ENCODE peak calls at places on chromosomes 13 and 19, in seven cellular contexts. J, T, D, H, C, B and G are unnamed samples.

GRCh38 chr19:14383898-14384669 is 2.8 kb downstream of the ADGRE5 start:
- DNase-seq in C (no peak), J (peak; percentile 60), T (no peak), H (no peak), D (no peak), B (no peak), G (no peak)

GRCh38 chr19:4556574-4557185 is 2.8 kb downstream of the SEMA6B start:
- DNase-seq in D (no peak), C (peak; percentile 42), J (peak; percentile 49), T (no peak), H (peak; percentile 80), B (peak; percentile 92), G (peak; percentile 70)

GRCh38 chr19:11405846-11406643 is 13.1 kb downstream of the RGL3 start:
- DNase-seq in T (no peak), B (peak; percentile 79), J (no peak), C (no peak), H (peak; percentile 89), D (no peak), G (no peak)

GRCh38 chr13:20828540-20829364 is 55.0 kb upstream of the EEF1AKMT1 start:
- DNase-seq in B (no peak), J (peak; percentile 12), H (peak; percentile 87), C (peak; percentile 63), T (peak; percentile 52), D (no peak), G (peak; percentile 40)

GRCh38 chr13:111874981-111875380 is 192.0 kb upstream of the SOX1 start:
- DNase-seq in C (no peak), J (no peak), H (no peak), B (no peak), D (no peak), T (no peak), G (no peak)

GRCh38 chr13:27290715-27291114 is 20.1 kb downstream of the RASL11A start:
- DNase-seq in T (no peak), J (no peak), D (no peak), C (no peak), B (peak; percentile 24), H (peak; percentile 26), G (no peak)

GRCh38 chr19:39858541-39858940 is 12.4 kb upstream of the FBL start:
- DNase-seq in C (peak; percentile 73), D (no peak), B (peak; percentile 91), H (peak; percentile 85), J (peak; percentile 50), T (no peak), G (peak; percentile 65)

GRCh38 chr13:29676941-29677452 is 81.5 kb upstream of the SLC7A1 start:
- DNase-seq in H (no peak), J (peak; percentile 37), D (no peak), T (no peak), C (no peak), B (no peak), G (peak; percentile 2)

GRCh38 chr19:55624109-55625003 is at the start of gene ZNF784:
- DNase-seq in C (peak; percentile 98), H (peak; percentile 96), B (peak; percentile 95), J (peak; percentile 95), T (peak; percentile 93), D (peak; percentile 93), G (peak; percentile 89)

GRCh38 chr19:18218159-18218558 is 8.1 kb downstream of the PDE4C start:
- DNase-seq in T (no peak), H (no peak), C (no peak), J (no peak), D (no peak), B (no peak), G (no peak)

GRCh38 chr19:53509443-53509842 is 28.5 kb upstream of the ZNF331 start:
- DNase-seq in D (no peak), T (no peak), C (no peak), H (no peak), B (no peak), J (no peak), G (no peak)

GRCh38 chr13:44575035-44575434 is 1.1 kb downstream of the TSC22D1 start:
- DNase-seq in H (no peak), B (no peak), C (no peak), T (no peak), J (no peak), D (no peak), G (no peak)

GRCh38 chr13:44573071-44573470 is 3.1 kb downstream of the TSC22D1 start:
- DNase-seq in B (peak; percentile 37), C (no peak), T (no peak), H (peak; percentile 49), D (no peak), J (no peak), G (no peak)

GRCh38 chr13:44574466-44574855 is 1.7 kb downstream of the TSC22D1 start:
- DNase-seq in J (no peak), C (no peak), B (no peak), T (no peak), H (no peak), D (no peak), G (no peak)

GRCh38 chr13:44575741-44576395 is at the start of gene TSC22D1:
- DNase-seq in B (peak; percentile 33), D (peak; percentile 23), H (peak; percentile 56), J (peak; percentile 57), C (peak; percentile 57), T (peak; percentile 41), G (peak; percentile 17)

GRCh38 chr13:44573790-44574465 is 2.2 kb downstream of the TSC22D1 start:
- DNase-seq in T (no peak), D (no peak), B (peak; percentile 55), H (peak; percentile 70), J (no peak), C (peak; percentile 40), G (peak; percentile 21)
- TF ChIP-seq CTCF in T (no peak), D (peak; percentile 52), B (peak; percentile 54), H (peak; percentile 20), J (peak; percentile 16), C (peak; percentile 44), G (no peak)

GRCh38 chr13:33312150-33312908 is 26.8 kb upstream of the STARD13 start:
- DNase-seq in H (peak; percentile 37), T (no peak), B (no peak), D (no peak), C (no peak), J (no peak), G (peak; percentile 13)
- TF ChIP-seq CTCF in H (peak; percentile 42), T (peak; percentile 30), B (peak; percentile 44), D (no peak), C (peak; percentile 21), J (no peak), G (peak; percentile 35)

DNA sequence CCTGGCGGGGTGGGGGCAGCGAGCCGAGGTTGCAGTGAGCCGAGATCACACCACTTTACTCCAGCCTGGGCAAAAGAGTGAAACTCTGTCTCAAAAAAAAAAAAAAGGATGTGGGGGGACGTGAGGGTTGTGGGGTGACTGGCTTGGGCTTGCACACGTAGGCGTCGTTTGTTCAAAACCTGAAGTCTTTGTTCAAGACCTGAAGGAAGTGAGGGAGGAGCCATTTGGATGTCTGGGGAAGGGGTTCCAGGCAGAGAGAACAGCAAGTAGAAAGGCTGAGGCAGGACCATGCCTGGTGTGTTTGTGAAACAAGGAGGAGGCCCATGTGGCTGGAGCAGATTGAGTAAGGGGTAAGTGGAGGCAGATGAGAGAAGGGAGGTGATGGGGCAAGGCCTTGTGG is 27.8 kb downstream of the PIN1 start:
- DNase-seq in D (no peak), C (no peak), T (no peak), J (no peak), B (no peak), H (no peak), G (no peak)
- TF ChIP-seq CTCF in D (no peak), C (no peak), T (no peak), J (no peak), B (no peak), H (no peak), G (no peak)

GRCh38 chr19:42176649-42176989 is 40.9 kb downstream of the DEDD2 start:
- DNase-seq in J (no peak), H (peak; percentile 52), C (peak; percentile 67), D (no peak), T (no peak), B (no peak), G (peak; percentile 70)

GRCh38 chr19:42176990-42177685 is 40.3 kb downstream of the DEDD2 start:
- DNase-seq in D (peak; percentile 65), H (peak; percentile 90), T (peak; percentile 48), B (peak; percentile 79), J (peak; percentile 66), C (peak; percentile 89), G (peak; percentile 90)

GRCh38 chr19:42179501-42179817 is 38.0 kb downstream of the DEDD2 start:
- DNase-seq in C (no peak), B (no peak), H (no peak), T (no peak), D (no peak), J (no peak), G (no peak)

GRCh38 chr19:42177686-42178019 is 39.8 kb downstream of the DEDD2 start:
- DNase-seq in D (no peak), C (no peak), T (no peak), H (no peak), J (no peak), B (no peak), G (no peak)

DNA sequence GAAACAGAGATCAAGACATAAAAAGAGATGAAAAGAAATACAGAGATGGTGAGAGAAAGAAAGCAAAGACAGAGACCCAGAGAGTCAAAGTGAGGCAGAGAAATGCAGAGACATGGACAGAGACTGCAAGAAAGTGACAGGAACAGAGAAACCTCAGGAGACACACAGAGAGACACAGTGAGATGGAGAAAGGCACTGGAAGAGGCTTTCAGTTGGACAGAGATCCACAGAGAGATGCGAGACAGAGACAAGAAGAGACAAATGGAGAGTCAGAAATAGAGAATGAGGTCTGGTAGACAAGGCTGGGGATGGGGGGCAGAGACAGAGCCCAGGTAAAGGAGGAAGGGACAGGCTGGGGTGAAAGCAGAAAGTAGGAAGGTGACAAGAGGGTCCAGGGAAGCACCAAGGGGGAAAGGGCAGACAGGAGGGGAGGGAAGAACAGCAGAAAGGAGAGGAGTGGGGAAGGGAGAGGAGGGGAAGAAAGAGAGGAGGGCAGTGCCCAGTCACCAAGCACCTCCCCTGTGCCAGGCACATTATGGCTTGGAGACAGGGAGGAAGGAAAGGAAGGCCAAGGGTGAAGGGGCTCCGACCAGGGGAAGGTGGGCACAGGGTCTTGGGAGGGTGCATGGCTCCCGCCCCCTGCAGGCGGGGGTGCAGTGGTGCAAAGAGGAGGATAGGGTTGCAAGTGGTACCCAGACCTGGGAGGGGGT is 38.5 kb downstream of the DEDD2 start:
- DNase-seq in B (peak; percentile 71), J (no peak), C (peak; percentile 15), D (no peak), T (no peak), H (peak; percentile 85), G (peak; percentile 51)
- TF ChIP-seq CTCF in B (peak; percentile 70), J (no peak), C (peak; percentile 38), D (peak; percentile 50), T (no peak), H (peak; percentile 89), G (peak; percentile 42)

GRCh38 chr19:57615346-57615745 is 1.3 kb downstream of the ZNF134 start:
- DNase-seq in C (no peak), B (no peak), T (no peak), D (no peak), J (no peak), H (no peak), G (no peak)

GRCh38 chr19:57611113-57611512 is 2.9 kb upstream of the ZNF134 start:
- DNase-seq in T (no peak), H (no peak), J (no peak), C (peak; percentile 74), B (no peak), D (no peak), G (no peak)

GRCh38 chr19:57613941-57614743 is at the start of gene ZNF134:
- DNase-seq in C (peak; percentile 95), H (peak; percentile 97), J (peak; percentile 94), T (peak; percentile 94), D (peak; percentile 75), B (peak; percentile 94), G (peak; percentile 95)
- TF ChIP-seq CTCF in C (peak; percentile 35), H (no peak), J (peak; percentile 22), T (no peak), D (peak; percentile 8), B (no peak), G (no peak)